ENCODE peak calls at places on chromosomes 5 and 9, in four cellular contexts. C, S, I and L are unnamed samples.

GRCh38 chr9:34579097-34579818 is 10.3 kb downstream of the CNTFR start:
- ATAC-seq in S (no peak), I (no peak), C (no peak), L (no peak)

GRCh38 chr5:174176511-174176910 is 131.0 kb downstream of the NSG2 start:
- ATAC-seq in I (no peak), C (no peak), S (no peak), L (no peak)

GRCh38 chr5:40390286-40391253 is 289.1 kb upstream of the PTGER4 start:
- ATAC-seq in S (peak), C (no peak), I (no peak), L (no peak)

GRCh38 chr5:163915481-163915961 is 410.1 kb downstream of the MAT2B start:
- ATAC-seq in I (no peak), C (no peak), S (peak), L (no peak)

GRCh38 chr5:151171521-151171920 is 13.9 kb upstream of the ANXA6 start:
- ATAC-seq in I (no peak), C (no peak), S (no peak), L (no peak)

GRCh38 chr5:37825334-37825915 is 14.4 kb downstream of the GDNF start:
- ATAC-seq in C (no peak), I (no peak), S (no peak), L (no peak)

GRCh38 chr5:159240301-159240870 is 22.7 kb upstream of the UBLCP1 start:
- ATAC-seq in I (peak), C (no peak), S (no peak), L (no peak)

GRCh38 chr5:68369436-68370125 is 154.0 kb downstream of the PIK3R1 start:
- ATAC-seq in C (no peak), I (no peak), S (peak), L (no peak)

GRCh38 chr9:130453487-130453886 is 8.7 kb downstream of the ASS1 start:
- ATAC-seq in S (no peak), C (no peak), I (no peak), L (no peak)

GRCh38 chr9:126630458-126631237 is 16.9 kb downstream of the LMX1B start:
- ATAC-seq in C (no peak), S (no peak), I (no peak), L (no peak)

GRCh38 chr5:107739661-107740060 is 68.9 kb upstream of the EFNA5 start:
- ATAC-seq in C (no peak), I (peak), S (no peak), L (no peak)

GRCh38 chr9:137717776-137718327 is 99.0 kb downstream of the EHMT1 start:
- ATAC-seq in I (no peak), C (no peak), S (no peak), L (no peak)

GRCh38 chr5:72107874-72108199 is 562 bp downstream of the MAP1B start:
- ATAC-seq in C (peak), S (no peak), I (peak), L (peak)

GRCh38 chr5:65562731-65563701 is at the start of the genes CENPK and PPWD1:
- ATAC-seq in S (peak), I (peak), C (peak), L (peak)

GRCh38 chr9:8338249-8338721 is 538.7 kb upstream of the DMAC1 start:
- ATAC-seq in C (peak), S (no peak), I (no peak), L (no peak)

GRCh38 chr5:76755779-76756637 is 40.1 kb downstream of the F2R start:
- ATAC-seq in I (no peak), S (no peak), C (no peak), L (no peak)

GRCh38 chr5:142684508-142685031 is 1.3 kb downstream of the FGF1 start:
- ATAC-seq in C (peak), S (no peak), I (no peak), L (peak)

GRCh38 chr5:178231736-178232123 is 872 bp downstream of the PHYKPL start:
- ATAC-seq in I (peak), C (peak), S (no peak), L (no peak)

GRCh38 chr9:123425261-123425821 is 69.3 kb downstream of the CRB2 start:
- ATAC-seq in I (no peak), S (no peak), C (no peak), L (no peak)